ENCODE peak calls at places on chromosomes 3 and 15, in four cellular contexts. X, Q, G and A are unnamed samples.

GRCh38 chr3:194871143-194871863 is 185.6 kb downstream of the FAM43A start:
- DNase-seq in X (peak; percentile 16), Q (peak; percentile 94), G (peak; percentile 66), A (peak; percentile 66)

GRCh38 chr3:31495971-31496370 is 36.8 kb upstream of the STT3B start:
- DNase-seq in X (no peak), Q (no peak), G (no peak), A (no peak)

GRCh38 chr15:75720297-75720696 is 7.6 kb upstream of the CSPG4 start:
- DNase-seq in X (no peak), Q (no peak), G (no peak), A (no peak)

GRCh38 chr15:94387854-94388441 is 156.6 kb downstream of the MCTP2 start:
- DNase-seq in X (no peak), Q (no peak), G (no peak), A (no peak)

GRCh38 chr15:32691316-32692032 is 26.3 kb upstream of the GREM1 start:
- DNase-seq in X (no peak), Q (no peak), G (no peak), A (no peak)

GRCh38 chr3:181610083-181610972 is 101.4 kb upstream of the SOX2 start:
- DNase-seq in X (no peak), Q (no peak), G (no peak), A (no peak)

GRCh38 chr15:58066042-58066867 is 744 bp upstream of the ALDH1A2 start:
- DNase-seq in X (peak; percentile 90), Q (peak; percentile 52), G (peak; percentile 71), A (peak; percentile 88)

GRCh38 chr3:177284383-177284881 is 87.2 kb upstream of the TBL1XR1 start:
- DNase-seq in X (no peak), Q (peak; percentile 88), G (no peak), A (no peak)

GRCh38 chr3:161552984-161553383 is 56.4 kb downstream of the OTOL1 start:
- DNase-seq in X (no peak), Q (no peak), G (no peak), A (no peak)

GRCh38 chr3:38454179-38454883 is 641 bp downstream of the ACVR2B start:
- DNase-seq in X (peak; percentile 40), Q (peak; percentile 25), G (no peak), A (peak; percentile 57)

GRCh38 chr3:38453914-38454178 is 156 bp downstream of the ACVR2B start:
- DNase-seq in X (no peak), Q (no peak), G (no peak), A (no peak)

GRCh38 chr3:38454884-38455638 is 1.4 kb downstream of the ACVR2B start:
- DNase-seq in X (peak; percentile 68), Q (peak; percentile 40), G (peak; percentile 83), A (peak; percentile 93)

GRCh38 chr3:38450853-38451252 is 2.8 kb upstream of the ACVR2B start:
- DNase-seq in X (no peak), Q (no peak), G (no peak), A (no peak)

GRCh38 chr3:38453075-38453913 is at the start of gene ACVR2B:
- DNase-seq in X (peak; percentile 81), Q (peak; percentile 76), G (peak; percentile 92), A (peak; percentile 89)
- TF ChIP-seq CTCF in X (no peak), Q (no peak), G (no peak), A (no peak)

GRCh38 chr3:171260430-171260829 is 199.8 kb downstream of the TNIK start:
- DNase-seq in X (no peak), Q (no peak), G (no peak), A (no peak)

GRCh38 chr3:171256445-171257250 is 203.6 kb downstream of the TNIK start:
- DNase-seq in X (no peak), Q (no peak), G (no peak), A (no peak)

GRCh38 chr3:171255236-171255806 is 204.9 kb downstream of the TNIK start:
- DNase-seq in X (no peak), Q (no peak), G (no peak), A (no peak)

GRCh38 chr3:171258316-171258715 is 201.9 kb downstream of the TNIK start:
- DNase-seq in X (no peak), Q (peak; percentile 35), G (no peak), A (no peak)

GRCh38 chr3:171257251-171258179 is 202.7 kb downstream of the TNIK start:
- DNase-seq in X (no peak), Q (peak; percentile 31), G (no peak), A (no peak)
- TF ChIP-seq CTCF in X (no peak), Q (no peak), G (no peak), A (no peak)

DNA sequence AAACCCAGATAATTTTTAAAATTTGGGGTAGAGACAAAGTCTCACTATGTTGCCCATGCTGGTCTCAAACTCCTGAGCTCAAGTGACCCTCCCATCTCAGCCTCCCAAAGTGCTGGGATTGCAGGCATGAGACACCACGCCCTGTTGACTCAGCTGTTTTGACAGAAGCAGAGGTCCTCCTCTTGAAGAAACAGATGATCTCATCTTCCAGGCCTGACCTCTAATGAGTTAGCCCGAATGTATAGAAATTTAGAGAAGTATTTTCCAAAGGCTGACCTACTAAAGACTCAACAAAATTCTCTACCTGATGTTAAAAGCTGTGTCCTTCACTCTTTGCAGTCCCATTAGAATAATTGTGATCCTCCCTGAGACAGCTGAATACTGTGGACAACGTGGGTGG is 204.8 kb upstream of the NR2F2 start:
- DNase-seq in X (no peak), Q (peak; percentile 55), G (no peak), A (no peak)
- TF ChIP-seq CTCF in X (no peak), Q (no peak), G (no peak), A (no peak)

GRCh38 chr3:8942746-8943488 is 20.4 kb downstream of the RAD18 start:
- DNase-seq in X (no peak), Q (no peak), G (no peak), A (no peak)

GRCh38 chr3:8937064-8938020 is 25.9 kb downstream of the RAD18 start:
- DNase-seq in X (no peak), Q (peak; percentile 92), G (no peak), A (no peak)

GRCh38 chr3:8942115-8942514 is 21.2 kb downstream of the RAD18 start:
- DNase-seq in X (no peak), Q (no peak), G (no peak), A (no peak)

GRCh38 chr3:8932507-8932906 is 30.8 kb downstream of the RAD18 start:
- DNase-seq in X (no peak), Q (no peak), G (no peak), A (no peak)

GRCh38 chr3:8938021-8938420 is 25.3 kb downstream of the RAD18 start:
- DNase-seq in X (no peak), Q (peak; percentile 79), G (no peak), A (no peak)
- TF ChIP-seq CTCF in X (peak; percentile 34), Q (peak; percentile 59), G (no peak), A (peak; percentile 31)

GRCh38 chr3:197168606-197169005 is 129.8 kb downstream of the DLG1 start:
- DNase-seq in X (no peak), Q (peak; percentile 69), G (no peak), A (no peak)

GRCh38 chr3:197167546-197167945 is 130.9 kb downstream of the DLG1 start:
- DNase-seq in X (no peak), Q (no peak), G (no peak), A (no peak)

GRCh38 chr3:197171481-197172067 is 126.8 kb downstream of the DLG1 start:
- DNase-seq in X (no peak), Q (peak; percentile 35), G (no peak), A (no peak)

GRCh38 chr3:197168063-197168462 is 130.3 kb downstream of the DLG1 start:
- DNase-seq in X (no peak), Q (no peak), G (no peak), A (no peak)

DNA sequence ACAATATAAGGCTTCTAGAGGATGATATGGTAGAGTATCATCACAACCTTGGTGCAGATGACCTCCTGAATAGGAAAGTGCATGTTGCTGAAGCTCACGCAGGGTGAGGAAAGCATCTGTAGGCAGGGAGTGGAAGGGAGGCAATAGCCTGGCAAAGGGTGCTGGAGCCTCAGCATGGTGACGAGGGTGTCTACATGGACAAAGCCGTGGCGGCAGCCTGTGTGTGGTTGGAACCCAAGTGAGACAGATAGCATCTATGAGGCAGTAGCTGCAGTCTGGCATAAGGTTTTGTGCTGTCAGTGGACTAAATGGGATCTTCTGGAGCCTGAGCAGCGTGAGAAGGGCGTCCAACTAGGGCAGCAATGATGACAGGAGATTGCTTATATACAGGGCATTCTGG is 132.5 kb downstream of the DLG1 start:
- DNase-seq in X (no peak), Q (no peak), G (no peak), A (no peak)
- TF ChIP-seq CTCF in X (no peak), Q (no peak), G (no peak), A (no peak)